ENCODE peak calls at places on chromosomes 12 and 14, in seven cellular contexts. One of them, this sample, is unnamed.
A peak's percentile ranks its signal among the peaks of the same experiment; 100 is the strongest.

GRCh38 chr14:24630872-24631477 is 3.0 kb downstream of the GZMB start:
- DNase-seq in naive thymus-derived CD4-positive, alpha-beta T cell: no peak
- DNase-seq in endodermal cell: no peak
- DNase-seq in pancreas: peak; percentile 52
- DNase-seq in esophagus muscularis mucosa: peak; percentile 87
- DNase-seq in uterus: no peak
- DNase-seq in ovary: no peak
- DNase-seq in this sample: no peak

GRCh38 chr14:74684444-74684843 is 28.4 kb downstream of the AREL1 start:
- DNase-seq in pancreas: no peak
- DNase-seq in uterus: no peak
- DNase-seq in endodermal cell: no peak
- DNase-seq in esophagus muscularis mucosa: no peak
- DNase-seq in naive thymus-derived CD4-positive, alpha-beta T cell: no peak
- DNase-seq in ovary: no peak
- DNase-seq in this sample: no peak

GRCh38 chr14:77582511-77582910 is 33.9 kb downstream of the SPTLC2 start:
- DNase-seq in naive thymus-derived CD4-positive, alpha-beta T cell: no peak
- DNase-seq in uterus: no peak
- DNase-seq in ovary: no peak
- DNase-seq in endodermal cell: no peak
- DNase-seq in esophagus muscularis mucosa: peak; percentile 55
- DNase-seq in pancreas: no peak
- DNase-seq in this sample: no peak

GRCh38 chr14:96362965-96363750 is at the start of the genes ATG2B and GSKIP:
- DNase-seq in uterus: peak; percentile 93
- DNase-seq in ovary: peak; percentile 94
- DNase-seq in pancreas: peak; percentile 96
- DNase-seq in endodermal cell: peak; percentile 98
- DNase-seq in naive thymus-derived CD4-positive, alpha-beta T cell: peak; percentile 98
- DNase-seq in esophagus muscularis mucosa: peak; percentile 97
- DNase-seq in this sample: peak; percentile 79

GRCh38 chr12:113664224-113664681 is 192.6 kb upstream of the LHX5 start:
- DNase-seq in ovary: no peak
- DNase-seq in pancreas: no peak
- DNase-seq in naive thymus-derived CD4-positive, alpha-beta T cell: no peak
- DNase-seq in esophagus muscularis mucosa: no peak
- DNase-seq in endodermal cell: no peak
- DNase-seq in uterus: no peak
- DNase-seq in this sample: no peak

GRCh38 chr12:92438641-92439396 is 264.0 kb upstream of the PLEKHG7 start:
- DNase-seq in endodermal cell: no peak
- DNase-seq in ovary: no peak
- DNase-seq in pancreas: no peak
- DNase-seq in naive thymus-derived CD4-positive, alpha-beta T cell: no peak
- DNase-seq in uterus: no peak
- DNase-seq in esophagus muscularis mucosa: no peak
- DNase-seq in this sample: no peak

GRCh38 chr12:2691001-2691339 is 103.8 kb upstream of the FKBP4 start:
- DNase-seq in pancreas: no peak
- DNase-seq in ovary: no peak
- DNase-seq in esophagus muscularis mucosa: no peak
- DNase-seq in naive thymus-derived CD4-positive, alpha-beta T cell: peak; percentile 66
- DNase-seq in uterus: no peak
- DNase-seq in endodermal cell: peak; percentile 91
- DNase-seq in this sample: peak; percentile 68

GRCh38 chr12:130017571-130018449 is 114.0 kb upstream of the TMEM132D start:
- DNase-seq in pancreas: no peak
- DNase-seq in naive thymus-derived CD4-positive, alpha-beta T cell: no peak
- DNase-seq in endodermal cell: peak; percentile 69
- DNase-seq in esophagus muscularis mucosa: no peak
- DNase-seq in ovary: peak; percentile 41
- DNase-seq in uterus: no peak
- DNase-seq in this sample: no peak

GRCh38 chr14:78968249-78968648 is 798.1 kb downstream of the NRXN3 start:
- DNase-seq in naive thymus-derived CD4-positive, alpha-beta T cell: no peak
- DNase-seq in endodermal cell: no peak
- DNase-seq in uterus: no peak
- DNase-seq in pancreas: no peak
- DNase-seq in esophagus muscularis mucosa: no peak
- DNase-seq in ovary: no peak
- DNase-seq in this sample: no peak

GRCh38 chr12:106107566-106107965 is 31.2 kb downstream of the NUAK1 start:
- DNase-seq in pancreas: no peak
- DNase-seq in uterus: no peak
- DNase-seq in esophagus muscularis mucosa: no peak
- DNase-seq in ovary: no peak
- DNase-seq in naive thymus-derived CD4-positive, alpha-beta T cell: no peak
- DNase-seq in endodermal cell: no peak
- DNase-seq in this sample: no peak

GRCh38 chr12:78331764-78332163 is 501.1 kb downstream of the NAV3 start:
- DNase-seq in naive thymus-derived CD4-positive, alpha-beta T cell: no peak
- DNase-seq in endodermal cell: no peak
- DNase-seq in uterus: no peak
- DNase-seq in ovary: no peak
- DNase-seq in esophagus muscularis mucosa: no peak
- DNase-seq in pancreas: no peak
- DNase-seq in this sample: no peak

GRCh38 chr14:34190746-34191145 is 239.9 kb upstream of the EGLN3 start:
- DNase-seq in uterus: no peak
- DNase-seq in endodermal cell: no peak
- DNase-seq in ovary: no peak
- DNase-seq in naive thymus-derived CD4-positive, alpha-beta T cell: no peak
- DNase-seq in esophagus muscularis mucosa: no peak
- DNase-seq in pancreas: no peak
- DNase-seq in this sample: no peak

GRCh38 chr12:278046-278445 is 15.4 kb upstream of the SLC6A13 start:
- DNase-seq in endodermal cell: no peak
- DNase-seq in naive thymus-derived CD4-positive, alpha-beta T cell: no peak
- DNase-seq in uterus: no peak
- DNase-seq in esophagus muscularis mucosa: no peak
- DNase-seq in pancreas: no peak
- DNase-seq in ovary: no peak
- DNase-seq in this sample: no peak

GRCh38 chr14:67111031-67111430 is 78.2 kb upstream of the GARIN2 start:
- DNase-seq in ovary: no peak
- DNase-seq in endodermal cell: no peak
- DNase-seq in uterus: no peak
- DNase-seq in esophagus muscularis mucosa: no peak
- DNase-seq in pancreas: no peak
- DNase-seq in naive thymus-derived CD4-positive, alpha-beta T cell: no peak
- DNase-seq in this sample: no peak

GRCh38 chr12:106288510-106289195 is 13.9 kb upstream of the TCP11L2 start:
- DNase-seq in ovary: no peak
- DNase-seq in uterus: no peak
- DNase-seq in naive thymus-derived CD4-positive, alpha-beta T cell: no peak
- DNase-seq in pancreas: no peak
- DNase-seq in endodermal cell: peak; percentile 31
- DNase-seq in esophagus muscularis mucosa: no peak
- DNase-seq in this sample: no peak

GRCh38 chr12:124457287-124458219 is 109.9 kb downstream of the NCOR2 start:
- DNase-seq in endodermal cell: no peak
- DNase-seq in pancreas: no peak
- DNase-seq in esophagus muscularis mucosa: peak; percentile 96
- DNase-seq in ovary: peak; percentile 81
- DNase-seq in naive thymus-derived CD4-positive, alpha-beta T cell: peak; percentile 58
- DNase-seq in uterus: peak; percentile 84
- DNase-seq in this sample: peak; percentile 40

GRCh38 chr14:71070169-71070568 is 162.9 kb downstream of the PCNX1 start:
- DNase-seq in endodermal cell: no peak
- DNase-seq in ovary: no peak
- DNase-seq in esophagus muscularis mucosa: no peak
- DNase-seq in naive thymus-derived CD4-positive, alpha-beta T cell: no peak
- DNase-seq in pancreas: no peak
- DNase-seq in uterus: no peak
- DNase-seq in this sample: no peak

GRCh38 chr14:76227450-76228050 is 75.8 kb downstream of the GPATCH2L start:
- DNase-seq in ovary: no peak
- DNase-seq in uterus: no peak
- DNase-seq in esophagus muscularis mucosa: no peak
- DNase-seq in endodermal cell: no peak
- DNase-seq in naive thymus-derived CD4-positive, alpha-beta T cell: no peak
- DNase-seq in pancreas: no peak
- DNase-seq in this sample: no peak

GRCh38 chr12:25730489-25731349 is 177.6 kb upstream of the LMNTD1 start:
- DNase-seq in esophagus muscularis mucosa: no peak
- DNase-seq in naive thymus-derived CD4-positive, alpha-beta T cell: no peak
- DNase-seq in uterus: no peak
- DNase-seq in endodermal cell: peak; percentile 76
- DNase-seq in ovary: no peak
- DNase-seq in pancreas: no peak
- DNase-seq in this sample: no peak

GRCh38 chr14:73026243-73026844 is 562 bp downstream of the ZFYVE1 start:
- DNase-seq in pancreas: no peak
- DNase-seq in ovary: no peak
- DNase-seq in endodermal cell: peak; percentile 44
- DNase-seq in esophagus muscularis mucosa: no peak
- DNase-seq in naive thymus-derived CD4-positive, alpha-beta T cell: no peak
- DNase-seq in uterus: no peak
- DNase-seq in this sample: peak; percentile 11

GRCh38 chr12:39417916-39418315 is 25.0 kb downstream of the KIF21A start:
- DNase-seq in endodermal cell: no peak
- DNase-seq in naive thymus-derived CD4-positive, alpha-beta T cell: no peak
- DNase-seq in pancreas: no peak
- DNase-seq in esophagus muscularis mucosa: no peak
- DNase-seq in ovary: no peak
- DNase-seq in uterus: no peak
- DNase-seq in this sample: no peak

GRCh38 chr12:104522985-104523719 is 66.4 kb downstream of the CHST11 start:
- DNase-seq in naive thymus-derived CD4-positive, alpha-beta T cell: no peak
- DNase-seq in ovary: no peak
- DNase-seq in pancreas: no peak
- DNase-seq in esophagus muscularis mucosa: no peak
- DNase-seq in uterus: no peak
- DNase-seq in endodermal cell: no peak
- DNase-seq in this sample: peak; percentile 34

GRCh38 chr14:43621282-43621681 is 885.8 kb downstream of the FSCB start:
- DNase-seq in endodermal cell: no peak
- DNase-seq in ovary: no peak
- DNase-seq in esophagus muscularis mucosa: no peak
- DNase-seq in pancreas: no peak
- DNase-seq in uterus: no peak
- DNase-seq in naive thymus-derived CD4-positive, alpha-beta T cell: no peak
- DNase-seq in this sample: no peak

GRCh38 chr14:25049559-25050493 is at the start of gene STXBP6:
- DNase-seq in endodermal cell: peak; percentile 87
- DNase-seq in naive thymus-derived CD4-positive, alpha-beta T cell: no peak
- DNase-seq in uterus: peak; percentile 70
- DNase-seq in pancreas: peak; percentile 86
- DNase-seq in esophagus muscularis mucosa: no peak
- DNase-seq in ovary: peak; percentile 75
- DNase-seq in this sample: peak; percentile 48

GRCh38 chr14:23434488-23435219 is 806 bp downstream of the MYH7 start:
- DNase-seq in esophagus muscularis mucosa: no peak
- DNase-seq in uterus: no peak
- DNase-seq in endodermal cell: no peak
- DNase-seq in ovary: no peak
- DNase-seq in pancreas: no peak
- DNase-seq in naive thymus-derived CD4-positive, alpha-beta T cell: peak; percentile 3
- DNase-seq in this sample: no peak

GRCh38 chr14:79534703-79535353 is 676.5 kb downstream of the DIO2 start:
- DNase-seq in uterus: no peak
- DNase-seq in endodermal cell: no peak
- DNase-seq in naive thymus-derived CD4-positive, alpha-beta T cell: no peak
- DNase-seq in pancreas: peak; percentile 16
- DNase-seq in ovary: no peak
- DNase-seq in esophagus muscularis mucosa: no peak
- DNase-seq in this sample: no peak

GRCh38 chr14:94378527-94379290 is 9.7 kb downstream of the SERPINA1 start:
- DNase-seq in naive thymus-derived CD4-positive, alpha-beta T cell: no peak
- DNase-seq in pancreas: no peak
- DNase-seq in endodermal cell: no peak
- DNase-seq in esophagus muscularis mucosa: no peak
- DNase-seq in ovary: no peak
- DNase-seq in uterus: no peak
- DNase-seq in this sample: no peak

GRCh38 chr12:46908236-46908935 is 82.6 kb upstream of the SLC38A4 start:
- DNase-seq in pancreas: no peak
- DNase-seq in uterus: no peak
- DNase-seq in esophagus muscularis mucosa: no peak
- DNase-seq in ovary: no peak
- DNase-seq in naive thymus-derived CD4-positive, alpha-beta T cell: no peak
- DNase-seq in endodermal cell: no peak
- DNase-seq in this sample: no peak

GRCh38 chr12:105083041-105083440 is 1.2 kb downstream of the ALDH1L2 start:
- DNase-seq in esophagus muscularis mucosa: no peak
- DNase-seq in naive thymus-derived CD4-positive, alpha-beta T cell: no peak
- DNase-seq in pancreas: peak; percentile 36
- DNase-seq in endodermal cell: no peak
- DNase-seq in ovary: no peak
- DNase-seq in uterus: no peak
- DNase-seq in this sample: no peak

GRCh38 chr14:93736378-93737014 is 51.8 kb downstream of the PRIMA1 start:
- DNase-seq in esophagus muscularis mucosa: no peak
- DNase-seq in ovary: no peak
- DNase-seq in pancreas: no peak
- DNase-seq in endodermal cell: peak; percentile 80
- DNase-seq in uterus: no peak
- DNase-seq in naive thymus-derived CD4-positive, alpha-beta T cell: no peak
- DNase-seq in this sample: no peak

GRCh38 chr14:69612759-69613145 is 1.4 kb downstream of the SUSD6 start:
- DNase-seq in pancreas: no peak
- DNase-seq in esophagus muscularis mucosa: no peak
- DNase-seq in ovary: no peak
- DNase-seq in naive thymus-derived CD4-positive, alpha-beta T cell: no peak
- DNase-seq in uterus: no peak
- DNase-seq in endodermal cell: no peak
- DNase-seq in this sample: no peak
- H3K4me1 ChIP-seq in pancreas: peaks cover 46% of the 10 kb centered on the region
- H3K4me1 ChIP-seq in esophagus muscularis mucosa: peaks cover 69% of the 10 kb centered on the region
- H3K4me1 ChIP-seq in ovary: peaks cover 18% of the 10 kb centered on the region
- H3K4me1 ChIP-seq in naive thymus-derived CD4-positive, alpha-beta T cell: peaks cover 52% of the 10 kb centered on the region
- H3K4me1 ChIP-seq in uterus: peaks cover 14% of the 10 kb centered on the region
- H3K4me1 ChIP-seq in endodermal cell: peaks cover 12% of the 10 kb centered on the region
- H3K4me1 ChIP-seq in this sample: peaks cover 31% of the 10 kb centered on the region

GRCh38 chr12:27332407-27333310 is at the start of gene BMAL2:
- DNase-seq in naive thymus-derived CD4-positive, alpha-beta T cell: peak; percentile 70
- DNase-seq in pancreas: peak; percentile 41
- DNase-seq in endodermal cell: peak; percentile 92
- DNase-seq in ovary: peak; percentile 50
- DNase-seq in uterus: peak; percentile 27
- DNase-seq in esophagus muscularis mucosa: no peak
- DNase-seq in this sample: peak; percentile 65
- H3K4me1 ChIP-seq in naive thymus-derived CD4-positive, alpha-beta T cell: peaks cover 4% of the 10 kb centered on the region
- H3K4me1 ChIP-seq in pancreas: peaks cover 33% of the 10 kb centered on the region
- H3K4me1 ChIP-seq in endodermal cell: peaks cover 6% of the 10 kb centered on the region
- H3K4me1 ChIP-seq in ovary: peaks cover 2% of the 10 kb centered on the region
- H3K4me1 ChIP-seq in uterus: no peaks in the 10 kb centered on the region
- H3K4me1 ChIP-seq in esophagus muscularis mucosa: peaks cover 34% of the 10 kb centered on the region
- H3K4me1 ChIP-seq in this sample: peaks cover 28% of the 10 kb centered on the region

GRCh38 chr14:102828201-102828600 is 51.0 kb downstream of the TRAF3 start:
- DNase-seq in pancreas: no peak
- DNase-seq in endodermal cell: no peak
- DNase-seq in ovary: no peak
- DNase-seq in esophagus muscularis mucosa: no peak
- DNase-seq in uterus: no peak
- DNase-seq in naive thymus-derived CD4-positive, alpha-beta T cell: no peak
- DNase-seq in this sample: no peak
- H3K4me1 ChIP-seq in pancreas: no peaks in the 10 kb centered on the region
- H3K4me1 ChIP-seq in endodermal cell: no peaks in the 10 kb centered on the region
- H3K4me1 ChIP-seq in ovary: peaks cover 3% of the 10 kb centered on the region
- H3K4me1 ChIP-seq in esophagus muscularis mucosa: peaks cover 22% of the 10 kb centered on the region
- H3K4me1 ChIP-seq in uterus: no peaks in the 10 kb centered on the region
- H3K4me1 ChIP-seq in naive thymus-derived CD4-positive, alpha-beta T cell: no peaks in the 10 kb centered on the region
- H3K4me1 ChIP-seq in this sample: no peaks in the 10 kb centered on the region

GRCh38 chr12:51977320-51977753 is 25.8 kb downstream of the ACVR1B start:
- DNase-seq in pancreas: no peak
- DNase-seq in endodermal cell: no peak
- DNase-seq in uterus: no peak
- DNase-seq in ovary: no peak
- DNase-seq in naive thymus-derived CD4-positive, alpha-beta T cell: no peak
- DNase-seq in esophagus muscularis mucosa: no peak
- DNase-seq in this sample: no peak
- H3K4me1 ChIP-seq in pancreas: peaks cover 54% of the 10 kb centered on the region
- H3K4me1 ChIP-seq in endodermal cell: peaks cover 34% of the 10 kb centered on the region
- H3K4me1 ChIP-seq in uterus: peaks cover 4% of the 10 kb centered on the region
- H3K4me1 ChIP-seq in ovary: peaks cover 5% of the 10 kb centered on the region
- H3K4me1 ChIP-seq in naive thymus-derived CD4-positive, alpha-beta T cell: peaks cover 33% of the 10 kb centered on the region
- H3K4me1 ChIP-seq in esophagus muscularis mucosa: peaks cover 36% of the 10 kb centered on the region
- H3K4me1 ChIP-seq in this sample: peaks cover 2% of the 10 kb centered on the region

This sample was measured in MM.1S.